ENCODE peak calls at places on chromosomes 16 and 17, in ten cellular contexts. One of them, this sample, is unnamed.

GRCh38 chr17:6701719-6702118 is 11.4 kb downstream of the SLC13A5 start:
- DNase-seq in DMS79: no peak
- DNase-seq in CD4-positive, alpha-beta T cell: no peak
- DNase-seq in posterior vena cava: no peak
- DNase-seq in fibroblast of the conjunctiva: no peak
- DNase-seq in activated naive CD4-positive, alpha-beta T cell: no peak
- DNase-seq in NCI-H1417: no peak
- DNase-seq in stimulated activated CD4-positive, alpha-beta T cell treated with anti-CD3 and anti-CD28 coated beads, Interleukin-1b, Interleukin-23, amount 100 ng/mL, for 24 hours: peak
- DNase-seq in OCI-LY7: peak
- DNase-seq in effector CD4-positive, alpha-beta T cell: no peak
- DNase-seq in this sample: peak

GRCh38 chr17:17937958-17938357 is 34.2 kb downstream of the TOM1L2 start:
- DNase-seq in DMS79: no peak
- DNase-seq in CD4-positive, alpha-beta T cell: no peak
- DNase-seq in posterior vena cava: no peak
- DNase-seq in fibroblast of the conjunctiva: no peak
- DNase-seq in activated naive CD4-positive, alpha-beta T cell: no peak
- DNase-seq in NCI-H1417: no peak
- DNase-seq in stimulated activated CD4-positive, alpha-beta T cell treated with anti-CD3 and anti-CD28 coated beads, Interleukin-1b, Interleukin-23, amount 100 ng/mL, for 24 hours: no peak
- DNase-seq in OCI-LY7: no peak
- DNase-seq in effector CD4-positive, alpha-beta T cell: no peak
- DNase-seq in this sample: no peak

GRCh38 chr17:77957869-77958715 is at the start of gene TNRC6C:
- DNase-seq in DMS79: peak
- DNase-seq in CD4-positive, alpha-beta T cell: peak
- DNase-seq in posterior vena cava: peak
- DNase-seq in fibroblast of the conjunctiva: peak
- DNase-seq in activated naive CD4-positive, alpha-beta T cell: peak
- DNase-seq in NCI-H1417: peak
- DNase-seq in stimulated activated CD4-positive, alpha-beta T cell treated with anti-CD3 and anti-CD28 coated beads, Interleukin-1b, Interleukin-23, amount 100 ng/mL, for 24 hours: peak
- DNase-seq in OCI-LY7: peak
- DNase-seq in effector CD4-positive, alpha-beta T cell: peak
- DNase-seq in this sample: peak

GRCh38 chr16:60811657-60812056 is 1224.6 kb downstream of the CDH8 start:
- DNase-seq in DMS79: no peak
- DNase-seq in CD4-positive, alpha-beta T cell: no peak
- DNase-seq in posterior vena cava: no peak
- DNase-seq in fibroblast of the conjunctiva: no peak
- DNase-seq in activated naive CD4-positive, alpha-beta T cell: no peak
- DNase-seq in NCI-H1417: no peak
- DNase-seq in stimulated activated CD4-positive, alpha-beta T cell treated with anti-CD3 and anti-CD28 coated beads, Interleukin-1b, Interleukin-23, amount 100 ng/mL, for 24 hours: no peak
- DNase-seq in OCI-LY7: no peak
- DNase-seq in effector CD4-positive, alpha-beta T cell: no peak
- DNase-seq in this sample: no peak

GRCh38 chr17:56939869-56940484 is 20.9 kb downstream of the COIL start:
- DNase-seq in DMS79: no peak
- DNase-seq in CD4-positive, alpha-beta T cell: no peak
- DNase-seq in posterior vena cava: no peak
- DNase-seq in fibroblast of the conjunctiva: peak
- DNase-seq in activated naive CD4-positive, alpha-beta T cell: no peak
- DNase-seq in NCI-H1417: peak
- DNase-seq in stimulated activated CD4-positive, alpha-beta T cell treated with anti-CD3 and anti-CD28 coated beads, Interleukin-1b, Interleukin-23, amount 100 ng/mL, for 24 hours: no peak
- DNase-seq in OCI-LY7: peak
- DNase-seq in effector CD4-positive, alpha-beta T cell: no peak
- DNase-seq in this sample: peak

GRCh38 chr16:3194792-3195191 is 6.8 kb downstream of the OR1F1 start:
- DNase-seq in DMS79: no peak
- DNase-seq in CD4-positive, alpha-beta T cell: no peak
- DNase-seq in posterior vena cava: no peak
- DNase-seq in fibroblast of the conjunctiva: no peak
- DNase-seq in activated naive CD4-positive, alpha-beta T cell: no peak
- DNase-seq in NCI-H1417: no peak
- DNase-seq in stimulated activated CD4-positive, alpha-beta T cell treated with anti-CD3 and anti-CD28 coated beads, Interleukin-1b, Interleukin-23, amount 100 ng/mL, for 24 hours: no peak
- DNase-seq in OCI-LY7: no peak
- DNase-seq in effector CD4-positive, alpha-beta T cell: no peak
- DNase-seq in this sample: no peak

GRCh38 chr17:58337126-58337599 is 8.6 kb upstream of the TSPOAP1 start:
- DNase-seq in DMS79: no peak
- DNase-seq in CD4-positive, alpha-beta T cell: peak
- DNase-seq in posterior vena cava: peak
- DNase-seq in fibroblast of the conjunctiva: no peak
- DNase-seq in activated naive CD4-positive, alpha-beta T cell: no peak
- DNase-seq in NCI-H1417: no peak
- DNase-seq in stimulated activated CD4-positive, alpha-beta T cell treated with anti-CD3 and anti-CD28 coated beads, Interleukin-1b, Interleukin-23, amount 100 ng/mL, for 24 hours: no peak
- DNase-seq in OCI-LY7: peak
- DNase-seq in effector CD4-positive, alpha-beta T cell: no peak
- DNase-seq in this sample: no peak

GRCh38 chr17:41734139-41734948 is at the start of gene HAP1:
- DNase-seq in DMS79: no peak
- DNase-seq in CD4-positive, alpha-beta T cell: peak
- DNase-seq in posterior vena cava: peak
- DNase-seq in fibroblast of the conjunctiva: no peak
- DNase-seq in activated naive CD4-positive, alpha-beta T cell: no peak
- DNase-seq in NCI-H1417: peak
- DNase-seq in stimulated activated CD4-positive, alpha-beta T cell treated with anti-CD3 and anti-CD28 coated beads, Interleukin-1b, Interleukin-23, amount 100 ng/mL, for 24 hours: no peak
- DNase-seq in OCI-LY7: no peak
- DNase-seq in effector CD4-positive, alpha-beta T cell: no peak
- DNase-seq in this sample: no peak

GRCh38 chr16:88456356-88457292 is 3.5 kb downstream of the ZFPM1 start:
- DNase-seq in DMS79: no peak
- DNase-seq in CD4-positive, alpha-beta T cell: peak
- DNase-seq in posterior vena cava: no peak
- DNase-seq in fibroblast of the conjunctiva: no peak
- DNase-seq in activated naive CD4-positive, alpha-beta T cell: no peak
- DNase-seq in NCI-H1417: peak
- DNase-seq in stimulated activated CD4-positive, alpha-beta T cell treated with anti-CD3 and anti-CD28 coated beads, Interleukin-1b, Interleukin-23, amount 100 ng/mL, for 24 hours: no peak
- DNase-seq in OCI-LY7: peak
- DNase-seq in effector CD4-positive, alpha-beta T cell: peak
- DNase-seq in this sample: no peak

GRCh38 chr16:77745972-77746371 is 23.7 kb downstream of the NUDT7 start:
- DNase-seq in DMS79: no peak
- DNase-seq in CD4-positive, alpha-beta T cell: no peak
- DNase-seq in posterior vena cava: no peak
- DNase-seq in fibroblast of the conjunctiva: no peak
- DNase-seq in activated naive CD4-positive, alpha-beta T cell: no peak
- DNase-seq in NCI-H1417: no peak
- DNase-seq in stimulated activated CD4-positive, alpha-beta T cell treated with anti-CD3 and anti-CD28 coated beads, Interleukin-1b, Interleukin-23, amount 100 ng/mL, for 24 hours: no peak
- DNase-seq in OCI-LY7: no peak
- DNase-seq in effector CD4-positive, alpha-beta T cell: no peak
- DNase-seq in this sample: no peak

GRCh38 chr17:14295676-14296075 is 5.2 kb upstream of the HS3ST3B1 start:
- DNase-seq in DMS79: no peak
- DNase-seq in CD4-positive, alpha-beta T cell: no peak
- DNase-seq in posterior vena cava: no peak
- DNase-seq in fibroblast of the conjunctiva: no peak
- DNase-seq in activated naive CD4-positive, alpha-beta T cell: no peak
- DNase-seq in NCI-H1417: no peak
- DNase-seq in stimulated activated CD4-positive, alpha-beta T cell treated with anti-CD3 and anti-CD28 coated beads, Interleukin-1b, Interleukin-23, amount 100 ng/mL, for 24 hours: no peak
- DNase-seq in OCI-LY7: no peak
- DNase-seq in effector CD4-positive, alpha-beta T cell: no peak
- DNase-seq in this sample: no peak

GRCh38 chr17:65855245-65855644 is 293.8 kb upstream of the AXIN2 start:
- DNase-seq in DMS79: no peak
- DNase-seq in CD4-positive, alpha-beta T cell: no peak
- DNase-seq in posterior vena cava: no peak
- DNase-seq in fibroblast of the conjunctiva: no peak
- DNase-seq in activated naive CD4-positive, alpha-beta T cell: no peak
- DNase-seq in NCI-H1417: no peak
- DNase-seq in stimulated activated CD4-positive, alpha-beta T cell treated with anti-CD3 and anti-CD28 coated beads, Interleukin-1b, Interleukin-23, amount 100 ng/mL, for 24 hours: no peak
- DNase-seq in OCI-LY7: no peak
- DNase-seq in effector CD4-positive, alpha-beta T cell: no peak
- DNase-seq in this sample: no peak

GRCh38 chr17:14321980-14322776 is 21.3 kb downstream of the HS3ST3B1 start:
- DNase-seq in DMS79: no peak
- DNase-seq in CD4-positive, alpha-beta T cell: no peak
- DNase-seq in posterior vena cava: no peak
- DNase-seq in fibroblast of the conjunctiva: no peak
- DNase-seq in activated naive CD4-positive, alpha-beta T cell: no peak
- DNase-seq in NCI-H1417: no peak
- DNase-seq in stimulated activated CD4-positive, alpha-beta T cell treated with anti-CD3 and anti-CD28 coated beads, Interleukin-1b, Interleukin-23, amount 100 ng/mL, for 24 hours: no peak
- DNase-seq in OCI-LY7: no peak
- DNase-seq in effector CD4-positive, alpha-beta T cell: no peak
- DNase-seq in this sample: no peak

GRCh38 chr16:83953796-83954576 is 946 bp downstream of the OSGIN1 start:
- DNase-seq in DMS79: no peak
- DNase-seq in CD4-positive, alpha-beta T cell: no peak
- DNase-seq in posterior vena cava: no peak
- DNase-seq in fibroblast of the conjunctiva: no peak
- DNase-seq in activated naive CD4-positive, alpha-beta T cell: no peak
- DNase-seq in NCI-H1417: peak
- DNase-seq in stimulated activated CD4-positive, alpha-beta T cell treated with anti-CD3 and anti-CD28 coated beads, Interleukin-1b, Interleukin-23, amount 100 ng/mL, for 24 hours: no peak
- DNase-seq in OCI-LY7: peak
- DNase-seq in effector CD4-positive, alpha-beta T cell: no peak
- DNase-seq in this sample: peak

GRCh38 chr17:81044764-81045589 is 10.0 kb downstream of the BAIAP2 start:
- DNase-seq in DMS79: peak
- DNase-seq in CD4-positive, alpha-beta T cell: no peak
- DNase-seq in posterior vena cava: peak
- DNase-seq in fibroblast of the conjunctiva: peak
- DNase-seq in activated naive CD4-positive, alpha-beta T cell: no peak
- DNase-seq in NCI-H1417: peak
- DNase-seq in stimulated activated CD4-positive, alpha-beta T cell treated with anti-CD3 and anti-CD28 coated beads, Interleukin-1b, Interleukin-23, amount 100 ng/mL, for 24 hours: no peak
- DNase-seq in OCI-LY7: no peak
- DNase-seq in effector CD4-positive, alpha-beta T cell: no peak
- DNase-seq in this sample: no peak